ENCODE peak calls at places on chromosome 16, in seven cellular contexts. T is HTR-8/SVneo; O is amniotic stem cell; X is activated naive CD8-positive, alpha-beta T cell treated with anti-CD3 and anti-CD28 coated beads, Interleukin-2, amount 50 U/mL, for 24 hours; R is Right ventricle myocardium superior; Q is NCI-H1436 treated with DMSO at 0.1 percent for 48 hours; E is HCEC 1CT. W is an unnamed sample.

GRCh38 chr16:89870440-89870839 is 3.0 kb upstream of the TCF25 start:
- DNase-seq in T (no peak), O (no peak), X (no peak), R (peak), Q (no peak), E (no peak), W (no peak)

GRCh38 chr16:49348408-49349176 is 25.0 kb upstream of the C16orf78 start:
- DNase-seq in T (no peak), O (no peak), X (no peak), R (no peak), Q (no peak), E (no peak), W (no peak)

GRCh38 chr16:51877686-51878085 is 669.3 kb downstream of the TOX3 start:
- DNase-seq in T (no peak), O (no peak), X (no peak), R (no peak), Q (no peak), E (peak), W (no peak)

GRCh38 chr16:4862639-4863038 is 15.4 kb downstream of the UBN1 start:
- DNase-seq in T (no peak), O (no peak), X (no peak), R (no peak), Q (no peak), E (no peak), W (no peak)

GRCh38 chr16:735982-736453 is 4.8 kb downstream of the CIAO3 start:
- DNase-seq in T (no peak), O (no peak), X (no peak), R (no peak), Q (no peak), E (no peak), W (no peak)

GRCh38 chr16:2925951-2926659 is 14.4 kb downstream of the FLYWCH1 start:
- DNase-seq in T (no peak), O (no peak), X (no peak), R (no peak), Q (no peak), E (no peak), W (no peak)

GRCh38 chr16:46658925-46659324 is 30.1 kb downstream of the VPS35 start:
- DNase-seq in T (no peak), O (no peak), X (peak), R (peak), Q (no peak), E (no peak), W (peak)

GRCh38 chr16:85554791-85555548 is 58.2 kb upstream of the GSE1 start:
- DNase-seq in T (no peak), O (peak), X (peak), R (peak), Q (no peak), E (peak), W (peak)

GRCh38 chr16:13333336-13333735 is 431.9 kb downstream of the SHISA9 start:
- DNase-seq in T (no peak), O (no peak), X (no peak), R (no peak), Q (no peak), E (no peak), W (no peak)

GRCh38 chr16:88405325-88406060 is 22.7 kb downstream of the ZNF469 start:
- DNase-seq in T (no peak), O (no peak), X (no peak), R (peak), Q (no peak), E (no peak), W (no peak)

GRCh38 chr16:68311316-68311620 is 449 bp downstream of the PRMT7 start:
- DNase-seq in T (no peak), O (no peak), X (no peak), R (no peak), Q (no peak), E (no peak), W (no peak)

W was measured in lower lobe of right lung.